ENCODE peak calls at places on chromosomes 5 and 9, in eight cellular contexts. A, D, S, Z, X, R, N and K are unnamed samples.

GRCh38 chr5:116237917-116238502 is 153.2 kb downstream of the COMMD10 start:
- DNase-seq in A (no peak), D (no peak), S (no peak), Z (peak), X (peak), R (no peak), N (no peak), K (peak)

GRCh38 chr5:39489263-39489662 is 64.5 kb upstream of the DAB2 start:
- DNase-seq in A (no peak), D (no peak), S (no peak), Z (no peak), X (no peak), R (no peak), N (no peak), K (no peak)

GRCh38 chr9:117034862-117035261 is 347.8 kb downstream of the TRIM32 start:
- DNase-seq in A (no peak), D (no peak), S (no peak), Z (peak), X (peak), R (no peak), N (no peak), K (peak)

GRCh38 chr5:173498286-173498685 is 118.2 kb downstream of the BOD1 start:
- DNase-seq in A (no peak), D (no peak), S (no peak), Z (peak), X (peak), R (no peak), N (no peak), K (no peak)

GRCh38 chr9:137269231-137269772 is 8.2 kb upstream of the TOR4A start:
- DNase-seq in A (no peak), D (no peak), S (no peak), Z (peak), X (peak), R (no peak), N (no peak), K (no peak)

GRCh38 chr5:157651623-157652376 is 438 bp downstream of the SOX30 start:
- DNase-seq in A (no peak), D (no peak), S (peak), Z (peak), X (peak), R (no peak), N (peak), K (no peak)

GRCh38 chr5:8522635-8523034 is 653.7 kb downstream of the MTRR start:
- DNase-seq in A (no peak), D (no peak), S (no peak), Z (no peak), X (no peak), R (no peak), N (no peak), K (no peak)

GRCh38 chr5:39948867-39949468 is 524.2 kb upstream of the DAB2 start:
- DNase-seq in A (peak), D (peak), S (peak), Z (peak), X (peak), R (peak), N (peak), K (peak)

GRCh38 chr5:132807163-132807838 is 5.8 kb upstream of the SOWAHA start:
- DNase-seq in A (peak), D (no peak), S (no peak), Z (peak), X (no peak), R (no peak), N (no peak), K (peak)

GRCh38 chr5:96338624-96339023 is 94.4 kb downstream of the PCSK1 start:
- DNase-seq in A (peak), D (no peak), S (no peak), Z (no peak), X (peak), R (no peak), N (no peak), K (no peak)

GRCh38 chr9:106130374-106130773 is 436.0 kb downstream of the TMEM38B start:
- DNase-seq in A (no peak), D (no peak), S (no peak), Z (no peak), X (no peak), R (no peak), N (no peak), K (no peak)

GRCh38 chr5:8081179-8081578 is 212.2 kb downstream of the MTRR start:
- DNase-seq in A (no peak), D (no peak), S (no peak), Z (no peak), X (no peak), R (no peak), N (no peak), K (no peak)

GRCh38 chr5:43020294-43020711 is 19.8 kb downstream of the ANXA2R start:
- DNase-seq in A (peak), D (no peak), S (no peak), Z (no peak), X (peak), R (no peak), N (no peak), K (no peak)

GRCh38 chr5:115160975-115161475 is 8.7 kb downstream of the TRIM36 start:
- DNase-seq in A (no peak), D (no peak), S (no peak), Z (no peak), X (no peak), R (no peak), N (no peak), K (no peak)

GRCh38 chr5:141529873-141530272 is 41.0 kb downstream of the PCDHGC5 start:
- DNase-seq in A (no peak), D (no peak), S (no peak), Z (no peak), X (no peak), R (no peak), N (no peak), K (no peak)

GRCh38 chr5:143880178-143880577 is 68.2 kb downstream of the HMHB1 start:
- DNase-seq in A (peak), D (no peak), S (no peak), Z (peak), X (peak), R (no peak), N (no peak), K (no peak)

GRCh38 chr9:20930836-20931235 is 100.6 kb downstream of the HACD4 start:
- DNase-seq in A (no peak), D (no peak), S (no peak), Z (no peak), X (no peak), R (no peak), N (no peak), K (no peak)

GRCh38 chr9:88692837-88693236 is 157.9 kb downstream of the NXNL2 start:
- DNase-seq in A (no peak), D (no peak), S (no peak), Z (no peak), X (no peak), R (no peak), N (no peak), K (no peak)

GRCh38 chr5:57537831-57538230 is 55.2 kb upstream of the ACTBL2 start:
- DNase-seq in A (no peak), D (no peak), S (no peak), Z (no peak), X (no peak), R (no peak), N (no peak), K (no peak)

GRCh38 chr5:18314192-18314778 is 680.0 kb downstream of the TAF11L14 start:
- DNase-seq in A (no peak), D (peak), S (no peak), Z (peak), X (peak), R (peak), N (no peak), K (no peak)